ENCODE peak calls at places on chromosome 7, in nine cellular contexts. H, Z, X, E, O, P, V, L and T are unnamed samples.

GRCh38 chr7:22346383-22347107 is 10.4 kb downstream of the RAPGEF5 start:
- DNase-seq in P (no peak), Z (no peak), E (no peak), L (no peak), H (peak), V (peak), O (no peak), X (no peak), T (no peak)

GRCh38 chr7:23530901-23531793 is 634 bp downstream of the TRA2A start:
- DNase-seq in L (peak), X (peak), E (peak), P (peak), H (peak), Z (peak), O (peak), V (peak), T (peak)

GRCh38 chr7:107788216-107788615 is 14.8 kb downstream of the SLC26A3 start:
- DNase-seq in Z (no peak), P (no peak), L (no peak), E (no peak), V (no peak), O (no peak), H (no peak), X (no peak), T (no peak)

GRCh38 chr7:143367972-143368371 is 5.5 kb upstream of the FAM131B start:
- DNase-seq in L (no peak), Z (no peak), P (no peak), H (no peak), E (no peak), O (peak), V (no peak), X (no peak), T (no peak)

GRCh38 chr7:119026391-119026790 is 801.9 kb downstream of the ANKRD7 start:
- DNase-seq in P (no peak), E (no peak), V (no peak), Z (no peak), X (no peak), H (no peak), O (no peak), L (no peak), T (no peak)

GRCh38 chr7:114976666-114977065 is 54.8 kb downstream of the MDFIC start:
- DNase-seq in E (no peak), V (no peak), L (no peak), H (no peak), Z (no peak), O (no peak), X (no peak), P (no peak), T (peak)

GRCh38 chr7:81645435-81645834 is 124.4 kb downstream of the HGF start:
- DNase-seq in O (no peak), Z (no peak), H (no peak), X (no peak), L (no peak), V (no peak), P (no peak), E (no peak), T (no peak)

GRCh38 chr7:75885011-75885410 is 6.2 kb downstream of the RHBDD2 start:
- DNase-seq in O (no peak), L (no peak), E (no peak), H (no peak), Z (no peak), P (no peak), V (no peak), X (no peak), T (no peak)

GRCh38 chr7:150754950-150755349 is 17.7 kb downstream of the GIMAP5 start:
- DNase-seq in H (no peak), O (no peak), V (no peak), P (no peak), E (no peak), L (peak), Z (no peak), X (peak), T (no peak)